ENCODE peak calls at places on chromosome 19, in eight cellular contexts. M is tibial nerve; R is activated CD8-positive, alpha-beta T cell treated with anti-CD3 and anti-CD28 coated beads for 36 hours; T is mesothelial cell of epicardium; Y is AG09319; C is osteoblast; P is fibroblast of the aortic adventitia; U is Peyer's patch. E is an unnamed sample.

GRCh38 chr19:19280561-19280960 is 7.5 kb upstream of the TM6SF2 start:
- DNase-seq in M (no peak), P (peak), U (no peak), R (no peak), C (peak), Y (peak), T (no peak), E (no peak)

GRCh38 chr19:27679399-27679798 is 1533.6 kb downstream of the UQCRFS1 start:
- DNase-seq in M (no peak), R (no peak), U (no peak), Y (no peak), P (no peak), C (no peak), T (no peak), E (no peak)

GRCh38 chr19:29967623-29968022 is 25.6 kb downstream of the URI1 start:
- DNase-seq in T (no peak), P (peak), Y (no peak), M (no peak), C (no peak), R (no peak), U (no peak), E (no peak)

GRCh38 chr19:7177926-7178325 is 108.4 kb downstream of the ZNF557 start:
- DNase-seq in U (no peak), Y (no peak), P (peak), M (no peak), R (no peak), T (no peak), C (no peak), E (no peak)

GRCh38 chr19:11012507-11012906 is 51.7 kb downstream of the SMARCA4 start:
- DNase-seq in U (no peak), Y (no peak), C (no peak), R (no peak), T (no peak), M (no peak), P (no peak), E (no peak)

GRCh38 chr19:55345818-55346724 is 6.4 kb downstream of the KMT5C start:
- DNase-seq in M (no peak), C (peak), U (peak), T (no peak), P (peak), R (no peak), Y (no peak), E (no peak)

GRCh38 chr19:28555317-28555716 is 657.6 kb downstream of the UQCRFS1 start:
- DNase-seq in M (no peak), U (no peak), P (no peak), T (no peak), R (no peak), Y (no peak), C (no peak), E (no peak)

GRCh38 chr19:6868341-6868740 is 19.0 kb upstream of the ADGRE1 start:
- DNase-seq in T (no peak), Y (no peak), R (no peak), C (no peak), P (no peak), M (no peak), U (no peak), E (no peak)

GRCh38 chr19:40398417-40399056 is 8.6 kb upstream of the HIPK4 start:
- DNase-seq in Y (no peak), M (no peak), R (peak), P (no peak), T (no peak), C (peak), U (peak), E (no peak)

GRCh38 chr19:51354103-51354741 is 12.0 kb downstream of the ETFB start:
- DNase-seq in Y (no peak), C (peak), P (no peak), T (no peak), M (no peak), U (no peak), R (no peak), E (no peak)

GRCh38 chr19:32818536-32818935 is 51.0 kb downstream of the SLC7A9 start:
- DNase-seq in P (no peak), U (no peak), R (no peak), T (no peak), M (no peak), C (no peak), Y (no peak), E (no peak)

GRCh38 chr19:11067356-11068113 is 21.7 kb upstream of the LDLR start:
- DNase-seq in P (no peak), C (peak), U (no peak), M (no peak), R (no peak), Y (no peak), T (no peak), E (no peak)

GRCh38 chr19:33500991-33501390 is 20.6 kb downstream of the PEPD start:
- DNase-seq in R (no peak), Y (no peak), C (peak), T (peak), M (no peak), U (peak), P (no peak), E (no peak)

GRCh38 chr19:43779820-43780219 is 953 bp downstream of the KCNN4 start:
- DNase-seq in T (no peak), C (peak), Y (no peak), M (no peak), U (peak), R (no peak), P (no peak), E (no peak)
- TF ChIP-seq CTCF in T (no peak), C (peak), Y (no peak), M (no peak), U (no peak), R (no peak), P (peak), E (no peak)

DNA sequence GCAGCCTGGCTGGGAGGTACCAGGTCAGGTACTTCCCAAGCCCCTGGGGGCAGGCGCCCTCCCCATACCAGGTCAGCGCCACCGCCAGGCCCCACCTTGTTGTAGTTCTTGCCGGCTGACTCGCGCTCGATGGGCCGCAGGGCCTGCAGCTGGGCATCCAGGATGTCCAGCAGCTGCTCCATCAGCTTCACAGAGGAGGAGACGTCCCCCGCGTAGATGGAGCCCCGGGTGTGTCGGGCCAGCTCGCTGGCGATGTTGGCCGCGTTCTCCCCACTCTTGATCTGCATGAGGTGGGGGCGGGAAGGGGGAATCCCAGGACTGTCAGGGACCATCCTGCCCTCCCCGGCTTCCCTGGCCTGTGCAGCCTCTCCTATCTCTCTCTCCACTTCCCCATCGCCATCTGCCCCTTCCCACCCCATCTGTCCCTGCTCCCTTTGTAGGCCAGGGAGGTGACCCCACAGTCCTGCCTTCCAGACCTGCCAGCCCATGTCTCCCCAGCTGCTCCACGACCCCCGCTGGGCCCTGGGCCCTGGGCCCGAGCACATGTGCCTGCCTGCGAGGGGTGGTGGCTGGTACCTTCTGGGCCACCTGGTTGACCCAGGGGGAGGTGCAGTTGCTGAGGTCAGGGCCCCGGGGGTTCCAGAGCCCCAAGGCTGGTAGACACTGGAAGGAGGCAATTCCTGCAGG is 23.8 kb upstream of the ASF1B start:
- DNase-seq in Y (no peak), T (no peak), C (peak), P (no peak), R (no peak), M (no peak), U (no peak), E (no peak)
- TF ChIP-seq CTCF in Y (no peak), T (no peak), C (no peak), P (no peak), R (no peak), M (no peak), U (no peak), E (no peak)

GRCh38 chr19:4103073-4103418 is 20.9 kb downstream of the MAP2K2 start:
- DNase-seq in C (peak), P (no peak), Y (no peak), T (no peak), R (peak), U (no peak), M (no peak), E (no peak)
- TF ChIP-seq CTCF in C (no peak), P (no peak), Y (no peak), T (no peak), R (no peak), U (no peak), M (no peak), E (no peak)

GRCh38 chr19:39197808-39198207 is 1.0 kb downstream of the NCCRP1 start:
- DNase-seq in T (no peak), M (no peak), C (peak), U (no peak), R (peak), P (no peak), Y (no peak), E (no peak)
- TF ChIP-seq CTCF in T (no peak), M (no peak), C (no peak), U (no peak), R (peak), P (no peak), Y (no peak), E (no peak)

GRCh38 chr19:1383311-1384084 is at the start of gene NDUFS7:
- DNase-seq in P (peak), Y (peak), R (peak), T (peak), C (peak), U (peak), M (peak), E (peak)
- TF ChIP-seq CTCF in P (peak), Y (peak), R (no peak), T (no peak), C (no peak), U (peak), M (peak), E (no peak)

DNA sequence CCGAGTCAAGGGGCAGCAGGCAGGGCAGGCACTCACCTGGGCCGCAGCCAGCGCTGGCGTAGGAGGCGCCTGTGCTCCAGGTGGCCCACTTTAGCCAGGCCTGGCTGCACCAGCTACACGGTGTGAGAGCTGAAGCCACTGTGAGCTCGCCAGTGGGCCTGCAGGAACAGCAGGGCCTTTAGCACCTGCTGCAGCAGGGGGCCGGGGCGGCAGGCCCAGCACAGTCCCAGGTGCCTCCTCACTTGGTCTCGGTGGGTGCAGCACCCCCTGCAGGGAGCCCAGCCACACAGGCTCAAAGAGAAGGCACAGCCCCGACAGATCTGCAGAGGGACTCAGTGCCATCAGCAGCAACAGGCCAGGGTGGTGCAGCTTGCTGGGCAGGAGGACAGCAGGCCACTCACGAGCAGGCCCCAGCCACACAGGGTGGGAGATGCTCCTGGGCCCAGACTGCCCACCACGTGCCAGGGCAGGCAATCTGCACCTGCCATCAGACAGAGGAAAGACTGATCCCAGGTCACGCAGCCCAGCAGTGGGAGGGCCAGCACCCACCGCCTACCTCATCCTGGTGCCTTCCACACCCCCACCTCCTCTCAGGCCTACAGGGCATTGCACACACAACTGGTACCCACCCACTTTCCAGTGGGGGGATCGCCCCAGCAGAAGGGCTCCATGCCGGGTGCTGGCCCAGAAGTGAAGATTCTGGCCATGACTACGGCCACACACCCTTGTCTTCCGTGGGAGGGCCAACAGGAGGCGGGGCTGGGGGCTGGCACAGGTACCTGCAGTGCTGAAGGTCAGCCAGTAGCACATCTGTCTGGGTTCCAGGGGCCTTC is 15.8 kb downstream of the ARHGAP33 start:
- DNase-seq in P (no peak), M (no peak), R (peak), U (no peak), T (no peak), C (peak), Y (no peak), E (peak)
- TF ChIP-seq CTCF in P (no peak), M (no peak), R (no peak), U (no peak), T (no peak), C (no peak), Y (no peak), E (no peak)

GRCh38 chr19:5494780-5495179 is 39.6 kb downstream of the ZNRF4 start:
- DNase-seq in P (no peak), C (peak), M (no peak), U (no peak), R (no peak), T (no peak), Y (no peak), E (no peak)

GRCh38 chr19:5492281-5492812 is 37.1 kb downstream of the ZNRF4 start:
- DNase-seq in U (no peak), P (no peak), M (no peak), T (no peak), R (no peak), C (peak), Y (no peak), E (no peak)

GRCh38 chr19:5492813-5493409 is 37.7 kb downstream of the ZNRF4 start:
- DNase-seq in U (no peak), Y (no peak), R (no peak), T (no peak), C (peak), P (no peak), M (no peak), E (no peak)

GRCh38 chr19:5489511-5489910 is 34.3 kb downstream of the ZNRF4 start:
- DNase-seq in R (no peak), T (no peak), U (no peak), M (no peak), Y (no peak), P (no peak), C (peak), E (no peak)

DNA sequence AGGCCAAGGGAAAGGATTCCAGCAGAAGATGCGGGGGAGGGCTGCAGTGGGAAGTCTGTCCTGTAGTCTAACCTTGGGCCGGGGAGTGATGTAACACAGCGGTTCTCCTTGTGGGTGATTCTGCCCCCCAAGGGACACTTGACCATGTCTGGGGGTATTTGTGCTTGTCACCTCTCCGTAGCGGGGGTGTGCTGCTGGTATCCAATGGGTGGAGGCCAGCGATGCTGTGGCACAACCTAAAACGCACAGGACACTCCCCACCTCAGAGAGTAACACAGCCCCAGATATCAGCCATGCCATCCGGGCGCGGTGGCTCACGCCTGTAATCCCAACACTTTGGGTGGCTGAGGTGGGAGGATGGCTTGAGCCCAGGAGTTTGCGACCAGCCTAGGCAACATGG is 36.3 kb downstream of the ZNRF4 start:
- DNase-seq in C (peak), M (no peak), U (no peak), P (no peak), R (no peak), Y (no peak), T (no peak), E (no peak)
- TF ChIP-seq CTCF in C (no peak), M (no peak), U (no peak), P (no peak), R (no peak), Y (no peak), T (no peak), E (no peak)

GRCh38 chr19:9847087-9847671 is 12.1 kb downstream of the PIN1 start:
- DNase-seq in M (no peak), T (no peak), Y (peak), U (no peak), R (peak), P (peak), C (peak), E (no peak)
- TF ChIP-seq CTCF in M (peak), T (no peak), Y (peak), U (no peak), R (no peak), P (peak), C (peak), E (no peak)

DNA sequence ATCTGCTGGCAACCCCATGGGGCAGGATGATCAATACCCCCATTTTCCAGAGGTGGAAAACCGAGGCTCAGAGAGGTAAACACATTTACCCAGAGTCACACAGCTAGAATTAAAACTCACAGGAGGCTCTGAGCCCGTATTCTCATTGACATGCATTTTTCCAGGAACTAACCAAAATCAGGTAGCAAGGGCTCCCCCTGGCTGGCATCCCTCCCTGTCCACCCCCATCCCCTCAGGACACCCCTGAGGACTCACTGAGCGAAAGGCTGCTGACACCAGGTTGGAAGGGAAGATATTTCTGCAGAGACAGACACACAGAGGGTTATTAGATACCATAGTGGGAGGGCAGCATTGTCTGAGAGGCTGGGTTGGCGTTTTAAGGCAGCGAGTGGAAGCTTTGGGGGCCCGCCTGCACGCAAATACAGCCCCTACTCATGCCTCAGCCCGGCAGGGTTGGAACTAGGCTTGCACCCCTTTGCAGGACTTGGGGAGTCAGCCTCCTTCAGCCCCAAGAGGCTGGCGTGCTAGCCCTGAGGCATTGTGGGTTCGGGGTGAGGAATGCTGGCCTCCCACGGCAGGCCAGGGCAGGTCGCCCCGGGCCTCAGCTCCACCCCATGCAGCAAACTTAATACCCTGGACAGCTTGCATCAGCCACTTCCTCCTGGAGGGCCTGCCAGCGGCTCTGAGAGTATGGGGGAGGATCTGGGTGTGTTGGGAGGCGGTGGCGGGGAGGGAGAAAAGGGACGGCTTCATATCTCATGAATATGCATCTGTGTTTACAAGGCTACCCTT is 3.9 kb downstream of the SLC1A5 start:
- DNase-seq in R (peak), P (peak), T (peak), Y (peak), U (peak), C (peak), M (peak), E (peak)
- TF ChIP-seq CTCF in R (no peak), P (peak), T (no peak), Y (peak), U (peak), C (peak), M (no peak), E (no peak)

GRCh38 chr19:39156891-39157230 is 31.3 kb downstream of the PAK4 start:
- DNase-seq in T (no peak), P (no peak), U (no peak), Y (no peak), M (no peak), R (no peak), C (no peak), E (no peak)
- TF ChIP-seq CTCF in T (no peak), P (no peak), U (no peak), Y (no peak), M (no peak), R (no peak), C (no peak), E (no peak)

E was measured in pancreas.